ENCODE peak calls at places on chromosome 13, in five cellular contexts. O is ascending aorta; R is RWPE2; E is CD8-positive, alpha-beta memory T cell; U is putamen. Q is an unnamed sample.

GRCh38 chr13:107202371-107203023 is 634.6 kb upstream of the ARGLU1 start:
- DNase-seq in U (no peak), E (no peak), R (no peak), O (no peak), Q (no peak)

GRCh38 chr13:28449826-28450773 is 44.8 kb downstream of the FLT1 start:
- DNase-seq in R (no peak), E (no peak), O (no peak), U (no peak), Q (no peak)

GRCh38 chr13:54029226-54029625 is 1000.6 kb downstream of the OLFM4 start:
- DNase-seq in O (no peak), E (no peak), R (no peak), U (no peak), Q (no peak)

GRCh38 chr13:48194392-48194754 is 38.6 kb upstream of the ITM2B start:
- DNase-seq in O (no peak), R (no peak), E (no peak), U (no peak), Q (no peak)

GRCh38 chr13:113110048-113110851 is 4.7 kb downstream of the F7 start:
- DNase-seq in U (no peak), R (peak; percentile 41), E (peak; percentile 20), O (no peak), Q (no peak)

GRCh38 chr13:44211286-44211685 is 162.3 kb upstream of the SERP2 start:
- DNase-seq in U (peak; percentile 87), R (no peak), O (no peak), E (no peak), Q (no peak)

GRCh38 chr13:41065098-41065497 is 3.8 kb downstream of the WBP4 start:
- DNase-seq in O (no peak), E (no peak), R (no peak), U (no peak), Q (no peak)

GRCh38 chr13:67235265-67235664 is 5.1 kb upstream of the PCDH9 start:
- DNase-seq in R (no peak), E (no peak), U (no peak), O (no peak), Q (no peak)

GRCh38 chr13:48801255-48801654 is 147.5 kb downstream of the CYSLTR2 start:
- DNase-seq in E (no peak), O (no peak), U (no peak), R (no peak), Q (no peak)

GRCh38 chr13:20869540-20869939 is 33.0 kb downstream of the XPO4 start:
- DNase-seq in U (no peak), R (no peak), E (no peak), O (no peak), Q (no peak)

GRCh38 chr13:60047943-60048342 is 115.8 kb downstream of the DIAPH3 start:
- DNase-seq in R (no peak), U (no peak), E (no peak), O (no peak), Q (no peak)

GRCh38 chr13:32037471-32037870 is 5.9 kb downstream of the FRY start:
- DNase-seq in R (no peak), U (no peak), E (no peak), O (no peak), Q (no peak)

GRCh38 chr13:111322001-111322915 is 1.8 kb downstream of the TEX29 start:
- DNase-seq in R (no peak), O (no peak), U (no peak), E (no peak), Q (no peak)

Q was measured in tibial nerve.